ENCODE peak calls at places on chromosome 21, in eight cellular contexts. I is body of pancreas, M is right lobe of liver, P is A549, B is GM12878, C is HepG2, E is HCT116, F is K562. G is an unnamed sample.
A peak's percentile ranks its signal among the peaks of the same experiment; 100 is the strongest.

GRCh38 chr21:34801519-34802132 is 132.8 kb downstream of the CLIC6 start:
- ATAC-seq in I (no peak), M (peak; percentile 21), P (peak; percentile 77), B (peak; percentile 80), C (peak; percentile 71), E (peak; percentile 50), F (peak; percentile 72), G (no peak)

GRCh38 chr21:35738342-35738961 is 321.9 kb downstream of the SETD4 start:
- ATAC-seq in I (peak; percentile 58), M (no peak), P (no peak), B (no peak), C (no peak), E (peak; percentile 36), F (no peak), G (peak; percentile 43)

GRCh38 chr21:17900990-17901385 is 81.8 kb upstream of the C21orf91 start:
- ATAC-seq in I (no peak), M (no peak), P (no peak), B (no peak), C (no peak), E (no peak), F (peak; percentile 40), G (no peak)

GRCh38 chr21:15383588-15383987 is 318.8 kb upstream of the NRIP1 start:
- ATAC-seq in I (no peak), M (no peak), P (no peak), B (no peak), C (no peak), E (no peak), F (no peak), G (no peak)

GRCh38 chr21:32521736-32522360 is 63.5 kb downstream of the TCP10L start:
- ATAC-seq in I (peak; percentile 4), M (no peak), P (no peak), B (no peak), C (no peak), E (no peak), F (peak; percentile 15), G (no peak)

GRCh38 chr21:34822957-34823356 is 154.2 kb downstream of the CLIC6 start:
- ATAC-seq in I (no peak), M (no peak), P (no peak), B (no peak), C (no peak), E (no peak), F (no peak), G (no peak)

GRCh38 chr21:28598214-28598613 is 394.5 kb downstream of the LTN1 start:
- ATAC-seq in I (no peak), M (no peak), P (no peak), B (no peak), C (no peak), E (no peak), F (no peak), G (no peak)

GRCh38 chr21:16079830-16080229 is 350.0 kb downstream of the USP25 start:
- ATAC-seq in I (no peak), M (peak; percentile 60), P (no peak), B (no peak), C (peak; percentile 100), E (no peak), F (no peak), G (no peak)

GRCh38 chr21:27722095-27722494 is 755.2 kb upstream of the ADAMTS5 start:
- ATAC-seq in I (no peak), M (no peak), P (no peak), B (no peak), C (no peak), E (no peak), F (no peak), G (no peak)

GRCh38 chr21:35737899-35738341 is 322.4 kb downstream of the SETD4 start:
- ATAC-seq in I (peak; percentile 43), M (no peak), P (no peak), B (no peak), C (no peak), E (no peak), F (no peak), G (peak; percentile 63)

GRCh38 chr21:18252686-18253085 is 8.1 kb downstream of the CHODL start:
- ATAC-seq in I (no peak), M (no peak), P (no peak), B (no peak), C (peak; percentile 72), E (no peak), F (no peak), G (no peak)

GRCh38 chr21:32371913-32372314 is 20.9 kb downstream of the URB1 start:
- ATAC-seq in I (peak; percentile 21), M (peak; percentile 25), P (peak; percentile 70), B (no peak), C (no peak), E (no peak), F (no peak), G (peak; percentile 86)

GRCh38 chr21:14572206-14572780 is 26.2 kb upstream of the SAMSN1 start:
- ATAC-seq in I (no peak), M (no peak), P (no peak), B (peak; percentile 66), C (no peak), E (no peak), F (peak; percentile 41), G (no peak)

DNA sequence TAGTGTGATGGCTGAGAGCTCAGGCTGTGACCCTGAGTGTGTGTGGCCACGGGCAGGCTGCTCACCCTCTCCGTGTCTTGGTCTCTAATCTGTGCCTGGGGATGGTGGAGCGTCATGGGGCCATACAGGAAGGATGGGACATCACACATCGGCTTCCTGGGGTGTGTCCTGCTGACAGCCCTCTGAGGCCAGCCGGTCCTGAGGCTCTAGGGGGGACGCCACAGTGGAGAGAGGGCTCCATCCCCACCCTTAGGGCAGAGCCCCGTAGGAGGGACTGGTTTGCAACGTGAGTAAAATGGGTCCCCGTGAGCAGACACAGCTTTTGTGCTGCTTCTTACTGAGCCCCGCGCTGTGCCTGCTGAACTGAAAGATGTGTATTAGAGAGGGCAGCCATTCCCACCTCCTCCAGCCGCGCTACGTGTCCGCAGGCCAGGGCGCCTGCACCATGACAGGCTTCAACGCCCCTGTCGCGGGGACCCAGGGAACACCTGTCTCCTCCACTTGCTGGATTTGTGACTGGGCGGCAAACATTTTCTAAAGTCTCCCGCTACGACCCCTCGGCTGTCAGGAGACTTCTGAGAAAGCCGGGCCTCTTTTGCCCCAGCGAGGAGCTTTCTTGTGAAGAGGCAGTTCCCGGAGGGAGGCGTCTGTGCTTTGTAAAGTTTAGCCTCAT is 8.1 kb downstream of the COL18A1 start:
- ATAC-seq in I (no peak), M (no peak), P (no peak), B (no peak), C (no peak), E (no peak), F (no peak), G (no peak)
- H3K4me1 ChIP-seq in I (peaks cover 69% of the 10 kb centered on the region), M (peaks cover 27% of the 10 kb centered on the region), P (peaks cover 15% of the 10 kb centered on the region), B (no peaks in the 10 kb centered on the region), C (peaks cover 69% of the 10 kb centered on the region), E (peaks cover 3% of the 10 kb centered on the region), F (peaks cover 41% of the 10 kb centered on the region), G (no peaks in the 10 kb centered on the region)

DNA sequence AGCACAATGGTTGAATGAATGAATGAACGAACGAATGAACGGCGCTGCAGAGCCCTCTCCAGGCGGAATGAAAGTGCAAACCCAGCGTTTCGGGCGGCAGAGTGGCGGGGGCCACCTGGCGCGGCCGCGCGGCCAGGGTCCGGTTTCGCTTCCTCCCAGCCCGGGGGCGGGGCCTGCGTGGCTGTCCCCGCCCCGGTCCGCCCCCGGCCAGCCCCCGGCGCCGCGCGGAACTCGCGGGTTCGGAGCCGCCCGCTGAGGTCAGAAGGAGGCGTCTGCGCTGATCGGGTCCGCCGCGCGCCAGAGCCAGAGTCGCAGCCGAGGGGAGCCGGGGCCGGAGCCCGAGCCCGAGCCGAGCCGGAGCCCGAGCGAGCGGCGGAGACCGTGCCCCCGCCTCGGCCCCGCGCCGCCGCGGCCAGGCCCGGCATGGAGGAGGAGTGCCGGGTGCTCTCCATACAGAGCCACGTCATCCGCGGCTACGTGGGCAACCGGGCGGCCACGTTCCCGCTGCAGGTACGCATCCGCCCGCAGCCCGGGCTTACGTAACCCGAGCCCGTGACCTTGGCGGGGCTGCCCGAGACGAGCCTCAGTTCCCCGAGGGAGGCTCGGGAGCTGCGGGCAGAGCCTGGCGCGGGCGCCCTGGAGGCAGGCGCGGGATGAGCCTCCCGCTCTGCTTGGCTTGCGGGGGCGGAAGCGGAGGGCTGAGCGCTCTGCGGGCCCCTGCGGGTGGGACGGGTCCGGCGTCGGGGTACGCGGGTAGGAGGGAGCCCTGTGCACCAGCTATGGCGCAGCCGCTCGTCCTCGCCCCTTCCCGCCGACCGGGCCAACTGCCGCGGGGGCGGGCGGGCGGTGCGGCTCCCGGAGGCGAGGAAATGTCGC is at the start of gene PDXK:
- ATAC-seq in I (peak; percentile 89), M (peak; percentile 92), P (peak; percentile 87), B (peak; percentile 69), C (peak; percentile 82), E (peak; percentile 90), F (peak; percentile 93), G (peak; percentile 95)
- TF ChIP-seq POLR2A in I (peak; percentile 88), M (peak; percentile 96), P (peak; percentile 54), B (peak; percentile 80), C (peak; percentile 64), E (peak; percentile 55), F (peak; percentile 78), G (peak; percentile 71)

GRCh38 chr21:42878993-42879787 is at the start of gene WDR4:
- ATAC-seq in I (peak; percentile 98), M (peak; percentile 96), P (peak; percentile 98), B (peak; percentile 95), C (peak; percentile 97), E (peak; percentile 90), F (peak; percentile 96), G (peak; percentile 100)

GRCh38 chr21:42878678-42878992 is 704 bp downstream of the WDR4 start:
- ATAC-seq in I (peak; percentile 27), M (peak; percentile 40), P (peak; percentile 62), B (peak; percentile 42), C (peak; percentile 36), E (peak; percentile 33), F (peak; percentile 59), G (no peak)

GRCh38 chr21:42883921-42884320 is 4.6 kb upstream of the WDR4 start:
- ATAC-seq in I (no peak), M (no peak), P (no peak), B (no peak), C (no peak), E (no peak), F (no peak), G (no peak)

GRCh38 chr21:42880352-42880751 is 1.0 kb upstream of the WDR4 start:
- ATAC-seq in I (no peak), M (no peak), P (no peak), B (no peak), C (no peak), E (no peak), F (no peak), G (no peak)
- H3K4me3 ChIP-seq in I (no peak overlapping the region), M (peak overlapping the region; percentile 97), P (peak overlapping the region; percentile 73), B (peak overlapping the region; percentile 83), C (peak overlapping the region; percentile 87), E (peak overlapping the region; percentile 90), F (peak overlapping the region; percentile 76), G (peak overlapping the region; percentile 100)

DNA sequence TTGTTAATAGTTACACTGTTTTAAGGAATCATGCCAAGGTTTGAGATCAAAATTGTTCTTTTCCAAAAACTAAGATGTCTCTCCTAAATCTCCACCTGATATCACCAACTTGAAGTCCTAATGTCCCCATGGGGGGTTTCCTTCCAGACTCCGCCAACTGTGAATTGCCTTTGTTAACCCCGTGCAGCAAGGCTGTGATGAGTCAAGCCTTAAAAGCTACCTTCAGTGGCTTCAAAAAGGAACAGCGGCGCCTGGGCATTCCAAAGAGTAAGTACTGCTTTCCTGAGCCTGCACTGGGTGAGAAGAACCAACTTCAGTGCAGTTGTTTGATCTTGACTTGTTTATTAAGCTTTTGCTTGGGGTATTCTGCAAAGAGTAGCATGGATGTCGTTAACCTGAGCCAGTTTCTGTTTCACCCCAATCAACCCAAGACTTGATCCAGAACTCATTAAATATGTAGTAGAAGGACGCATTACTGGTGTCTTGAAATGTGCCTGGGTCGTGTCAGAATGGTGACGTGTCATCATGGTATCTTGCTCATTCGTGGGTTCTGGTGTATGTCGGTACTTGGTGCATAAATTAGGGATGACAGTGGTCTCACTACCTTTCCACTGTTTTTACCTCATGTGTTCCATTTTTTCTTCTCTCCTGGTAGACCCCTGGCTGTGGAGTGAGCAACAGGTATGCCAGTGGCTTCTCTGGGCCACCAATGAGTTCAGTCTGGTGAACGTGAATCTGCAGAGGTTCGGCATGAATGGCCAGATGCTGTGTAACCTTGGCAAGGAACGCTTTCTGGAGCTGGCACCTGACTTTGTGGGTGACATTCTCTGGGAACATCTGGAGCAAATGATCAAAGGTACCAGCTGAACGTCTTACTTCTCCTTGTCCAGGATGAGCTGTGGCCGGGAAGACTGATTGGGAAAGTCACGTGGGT is 8.7 kb downstream of the ETS2 start:
- ATAC-seq in I (no peak), M (no peak), P (no peak), B (no peak), C (no peak), E (no peak), F (no peak), G (no peak)
- H3K4me1 ChIP-seq in I (no peaks in the 10 kb centered on the region), M (peaks cover 48% of the 10 kb centered on the region), P (peaks cover 76% of the 10 kb centered on the region), B (no peaks in the 10 kb centered on the region), C (peaks cover 63% of the 10 kb centered on the region), E (peaks cover 24% of the 10 kb centered on the region), F (no peaks in the 10 kb centered on the region), G (peaks cover 2% of the 10 kb centered on the region)